ENCODE peak calls at places on chromosomes 3 and 15, in six cellular contexts. One of them, this sample, is unnamed.

GRCh38 chr3:45677045-45677436 is 12.2 kb upstream of the SACM1L start:
- DNase-seq in cardiac fibroblast: peak
- DNase-seq in left lung: no peak
- DNase-seq in epithelial cell of proximal tubule: peak
- DNase-seq in lower lobe of right lung: no peak
- DNase-seq in fibroblast of pulmonary artery: peak
- DNase-seq in this sample: no peak

GRCh38 chr3:67635257-67635656 is 19.2 kb downstream of the SUCLG2 start:
- DNase-seq in cardiac fibroblast: peak
- DNase-seq in left lung: no peak
- DNase-seq in epithelial cell of proximal tubule: no peak
- DNase-seq in lower lobe of right lung: no peak
- DNase-seq in fibroblast of pulmonary artery: peak
- DNase-seq in this sample: peak

GRCh38 chr15:73598540-73599195 is 34.5 kb downstream of the NPTN start:
- DNase-seq in cardiac fibroblast: peak
- DNase-seq in left lung: no peak
- DNase-seq in epithelial cell of proximal tubule: no peak
- DNase-seq in lower lobe of right lung: no peak
- DNase-seq in fibroblast of pulmonary artery: no peak
- DNase-seq in this sample: no peak

GRCh38 chr3:73070675-73071575 is 9.5 kb downstream of the EBLN2 start:
- DNase-seq in cardiac fibroblast: peak
- DNase-seq in left lung: no peak
- DNase-seq in epithelial cell of proximal tubule: no peak
- DNase-seq in lower lobe of right lung: no peak
- DNase-seq in fibroblast of pulmonary artery: peak
- DNase-seq in this sample: no peak

GRCh38 chr15:44038801-44039200 is 156.3 kb downstream of the FRMD5 start:
- DNase-seq in cardiac fibroblast: no peak
- DNase-seq in left lung: peak
- DNase-seq in epithelial cell of proximal tubule: peak
- DNase-seq in lower lobe of right lung: no peak
- DNase-seq in fibroblast of pulmonary artery: no peak
- DNase-seq in this sample: peak

GRCh38 chr3:15033103-15033502 is 32.0 kb downstream of the MRPS25 start:
- DNase-seq in cardiac fibroblast: no peak
- DNase-seq in left lung: no peak
- DNase-seq in epithelial cell of proximal tubule: no peak
- DNase-seq in lower lobe of right lung: no peak
- DNase-seq in fibroblast of pulmonary artery: no peak
- DNase-seq in this sample: no peak

GRCh38 chr3:101898752-101899169 is 49.4 kb downstream of the NFKBIZ start:
- DNase-seq in cardiac fibroblast: no peak
- DNase-seq in left lung: no peak
- DNase-seq in epithelial cell of proximal tubule: no peak
- DNase-seq in lower lobe of right lung: no peak
- DNase-seq in fibroblast of pulmonary artery: no peak
- DNase-seq in this sample: peak

GRCh38 chr3:69251078-69251805 is 128.8 kb upstream of the LMOD3 start:
- DNase-seq in cardiac fibroblast: no peak
- DNase-seq in left lung: no peak
- DNase-seq in epithelial cell of proximal tubule: no peak
- DNase-seq in lower lobe of right lung: no peak
- DNase-seq in fibroblast of pulmonary artery: no peak
- DNase-seq in this sample: no peak

GRCh38 chr3:134476977-134477376 is 8.8 kb downstream of the ANAPC13 start:
- DNase-seq in cardiac fibroblast: no peak
- DNase-seq in left lung: no peak
- DNase-seq in epithelial cell of proximal tubule: no peak
- DNase-seq in lower lobe of right lung: no peak
- DNase-seq in fibroblast of pulmonary artery: no peak
- DNase-seq in this sample: no peak

DNA sequence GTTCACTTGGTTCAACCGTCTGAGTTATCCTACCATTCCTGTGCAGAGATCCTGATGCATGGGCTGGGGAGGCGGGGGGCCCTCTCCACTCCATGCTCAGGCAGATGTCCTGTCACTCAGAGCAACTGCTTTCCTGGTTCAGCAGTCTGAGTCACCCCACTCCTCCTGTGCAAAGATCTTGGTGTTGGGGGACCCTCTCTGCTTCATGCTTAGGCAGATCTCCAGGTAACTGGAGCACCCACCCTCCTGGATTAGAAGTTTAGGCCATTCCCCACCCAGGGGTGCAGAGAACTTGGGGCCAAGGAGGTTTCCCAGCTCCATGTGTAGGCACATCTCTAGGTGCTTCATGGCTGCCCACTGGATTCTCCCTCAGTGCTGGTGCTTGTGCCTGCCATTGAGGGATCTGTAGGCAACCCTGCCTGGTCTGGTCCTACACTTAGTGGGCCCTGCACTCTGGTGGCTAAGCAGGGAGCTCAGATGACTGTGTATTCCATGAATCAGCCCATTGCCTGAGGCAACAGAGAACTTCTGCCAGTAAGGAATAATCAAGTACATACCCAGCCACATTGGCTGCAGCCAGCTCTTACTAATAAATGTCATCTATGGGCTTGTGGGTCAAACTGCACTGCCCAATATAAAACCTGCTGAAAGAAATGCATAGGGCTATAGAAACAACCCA is 465.4 kb upstream of the THBS1 start:
- DNase-seq in cardiac fibroblast: peak
- DNase-seq in left lung: no peak
- DNase-seq in epithelial cell of proximal tubule: no peak
- DNase-seq in lower lobe of right lung: no peak
- DNase-seq in fibroblast of pulmonary artery: no peak
- DNase-seq in this sample: no peak
- H3K4me3 ChIP-seq in cardiac fibroblast: no peak
- H3K4me3 ChIP-seq in left lung: no peak
- H3K4me3 ChIP-seq in epithelial cell of proximal tubule: no peak
- H3K4me3 ChIP-seq in lower lobe of right lung: no peak
- H3K4me3 ChIP-seq in fibroblast of pulmonary artery: no peak
- H3K4me3 ChIP-seq in this sample: no peak

DNA sequence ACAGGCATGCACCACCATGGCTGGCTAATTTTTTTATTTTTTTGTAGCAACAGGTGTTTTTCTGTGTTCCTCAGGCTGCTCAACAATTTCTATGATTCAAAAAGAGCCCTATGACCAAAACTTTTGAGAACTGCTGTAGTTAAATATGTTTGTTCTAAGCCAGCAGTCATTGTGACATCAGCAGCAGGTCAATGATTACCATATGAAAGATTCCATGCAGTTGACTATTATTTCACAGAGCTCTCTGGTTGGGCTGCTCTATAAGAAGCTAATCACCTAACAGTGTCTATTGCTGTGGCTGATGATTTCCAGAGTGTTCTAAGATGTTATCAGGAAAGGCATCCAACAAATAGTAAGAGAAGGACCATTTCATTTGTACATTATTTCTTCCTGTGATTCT is at the start of gene CCDC54:
- DNase-seq in cardiac fibroblast: peak
- DNase-seq in left lung: no peak
- DNase-seq in epithelial cell of proximal tubule: peak
- DNase-seq in lower lobe of right lung: no peak
- DNase-seq in fibroblast of pulmonary artery: no peak
- DNase-seq in this sample: no peak
- TF ChIP-seq CTCF in cardiac fibroblast: no peak
- TF ChIP-seq CTCF in left lung: no peak
- TF ChIP-seq CTCF in epithelial cell of proximal tubule: no peak
- TF ChIP-seq CTCF in lower lobe of right lung: no peak
- TF ChIP-seq CTCF in fibroblast of pulmonary artery: no peak
- TF ChIP-seq CTCF in this sample: no peak

DNA sequence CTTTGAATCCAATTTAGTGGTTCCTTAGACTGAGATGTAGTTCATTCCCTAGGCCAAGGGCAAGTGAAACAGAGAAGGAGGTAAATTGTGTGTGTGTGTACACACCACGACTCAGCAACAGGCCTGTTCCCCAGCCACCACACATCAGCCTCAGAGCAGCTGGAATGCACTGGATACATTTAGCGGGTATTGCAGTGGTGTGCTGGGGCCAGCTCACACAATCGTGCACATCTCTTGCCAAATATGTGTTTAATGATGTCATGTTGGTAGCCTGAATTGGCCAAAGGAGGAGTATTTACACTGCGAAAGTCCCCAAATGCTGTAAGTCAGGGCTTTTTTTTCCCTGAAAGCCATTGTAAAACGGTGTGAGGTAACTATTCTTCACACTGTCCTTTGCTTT is 82.3 kb downstream of the RBPMS2 start:
- DNase-seq in cardiac fibroblast: peak
- DNase-seq in left lung: no peak
- DNase-seq in epithelial cell of proximal tubule: no peak
- DNase-seq in lower lobe of right lung: no peak
- DNase-seq in fibroblast of pulmonary artery: peak
- DNase-seq in this sample: no peak
- H3K4me3 ChIP-seq in cardiac fibroblast: no peak
- H3K4me3 ChIP-seq in left lung: no peak
- H3K4me3 ChIP-seq in epithelial cell of proximal tubule: no peak
- H3K4me3 ChIP-seq in lower lobe of right lung: no peak
- H3K4me3 ChIP-seq in fibroblast of pulmonary artery: no peak
- H3K4me3 ChIP-seq in this sample: no peak

GRCh38 chr15:33980159-33980558 is 11.9 kb downstream of the CHRM5 start:
- DNase-seq in cardiac fibroblast: no peak
- DNase-seq in left lung: no peak
- DNase-seq in epithelial cell of proximal tubule: no peak
- DNase-seq in lower lobe of right lung: no peak
- DNase-seq in fibroblast of pulmonary artery: no peak
- DNase-seq in this sample: no peak

GRCh38 chr15:33971811-33972210 is 3.5 kb downstream of the CHRM5 start:
- DNase-seq in cardiac fibroblast: no peak
- DNase-seq in left lung: no peak
- DNase-seq in epithelial cell of proximal tubule: no peak
- DNase-seq in lower lobe of right lung: no peak
- DNase-seq in fibroblast of pulmonary artery: no peak
- DNase-seq in this sample: no peak

DNA sequence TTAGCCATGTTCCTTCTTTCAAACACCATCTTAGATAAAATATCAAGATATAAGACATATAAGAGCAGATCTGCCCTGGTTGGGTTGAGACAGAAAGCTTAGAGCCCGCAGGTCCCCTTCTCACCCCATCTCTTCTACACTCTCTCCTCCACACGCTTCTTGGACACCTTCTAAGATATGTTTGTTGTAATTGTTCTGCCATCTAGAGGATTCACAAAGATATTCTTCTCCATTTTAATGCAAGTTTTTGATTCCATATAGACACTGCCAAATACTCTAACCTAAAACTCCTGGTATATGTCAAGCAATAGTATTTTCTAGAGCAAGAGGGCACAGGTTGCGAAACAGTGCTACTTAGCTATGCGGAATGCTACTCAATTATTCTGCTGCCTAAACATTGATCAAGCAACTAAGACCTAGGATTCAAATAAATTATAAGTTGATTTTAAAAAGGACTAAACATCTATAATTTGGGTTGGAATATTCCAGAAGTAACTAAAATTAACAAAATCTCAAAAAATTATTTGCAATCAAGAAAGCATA is 6.8 kb downstream of the CHRM5 start:
- DNase-seq in cardiac fibroblast: no peak
- DNase-seq in left lung: no peak
- DNase-seq in epithelial cell of proximal tubule: no peak
- DNase-seq in lower lobe of right lung: no peak
- DNase-seq in fibroblast of pulmonary artery: peak
- DNase-seq in this sample: no peak
- TF ChIP-seq CTCF in cardiac fibroblast: no peak
- TF ChIP-seq CTCF in left lung: no peak
- TF ChIP-seq CTCF in epithelial cell of proximal tubule: peak
- TF ChIP-seq CTCF in lower lobe of right lung: no peak
- TF ChIP-seq CTCF in fibroblast of pulmonary artery: no peak
- TF ChIP-seq CTCF in this sample: no peak

GRCh38 chr15:55268054-55268695 is 21.4 kb downstream of the RAB27A start:
- DNase-seq in cardiac fibroblast: no peak
- DNase-seq in left lung: no peak
- DNase-seq in epithelial cell of proximal tubule: no peak
- DNase-seq in lower lobe of right lung: no peak
- DNase-seq in fibroblast of pulmonary artery: no peak
- DNase-seq in this sample: no peak

GRCh38 chr15:55266547-55266946 is 23.1 kb downstream of the RAB27A start:
- DNase-seq in cardiac fibroblast: no peak
- DNase-seq in left lung: no peak
- DNase-seq in epithelial cell of proximal tubule: no peak
- DNase-seq in lower lobe of right lung: no peak
- DNase-seq in fibroblast of pulmonary artery: no peak
- DNase-seq in this sample: no peak

GRCh38 chr15:55270301-55270700 is 19.3 kb downstream of the RAB27A start:
- DNase-seq in cardiac fibroblast: no peak
- DNase-seq in left lung: no peak
- DNase-seq in epithelial cell of proximal tubule: no peak
- DNase-seq in lower lobe of right lung: no peak
- DNase-seq in fibroblast of pulmonary artery: no peak
- DNase-seq in this sample: no peak

GRCh38 chr15:55267401-55268053 is 22.1 kb downstream of the RAB27A start:
- DNase-seq in cardiac fibroblast: no peak
- DNase-seq in left lung: peak
- DNase-seq in epithelial cell of proximal tubule: no peak
- DNase-seq in lower lobe of right lung: peak
- DNase-seq in fibroblast of pulmonary artery: peak
- DNase-seq in this sample: peak
- H3K4me3 ChIP-seq in cardiac fibroblast: no peak
- H3K4me3 ChIP-seq in left lung: no peak
- H3K4me3 ChIP-seq in epithelial cell of proximal tubule: no peak
- H3K4me3 ChIP-seq in lower lobe of right lung: peak
- H3K4me3 ChIP-seq in fibroblast of pulmonary artery: no peak
- H3K4me3 ChIP-seq in this sample: no peak

This sample was measured in GM12865.